ENCODE peak calls at places on chromosome 21, in ten cellular contexts. F is naive thymus-derived CD4-positive, alpha-beta T cell; S is lung; J is endothelial cell of umbilical vein; L is RWPE2; E is thyroid gland; U is endodermal cell; O is effector memory CD4-positive, alpha-beta T cell; C is Panc1; Z is transverse colon. A is an unnamed sample. For H3K9me3, H3K4me1 and H3K27me3, the result is how much of the 10 kb centered on the place peaks cover.

GRCh38 chr21:46667191-46667734 is 31.8 kb downstream of the PRMT2 start:
- DNase-seq in J (peak), O (no peak), S (no peak), L (no peak), U (peak), E (no peak), C (no peak), F (peak), Z (no peak), A (peak)

GRCh38 chr21:40425981-40426380 is 421.0 kb downstream of the DSCAM start:
- DNase-seq in C (no peak), S (no peak), O (no peak), F (no peak), E (no peak), Z (no peak), L (no peak), U (no peak), J (no peak), A (no peak)

GRCh38 chr21:34846601-34847112 is 177.9 kb downstream of the CLIC6 start:
- DNase-seq in U (peak), F (no peak), L (peak), Z (peak), J (no peak), O (no peak), C (no peak), S (peak), E (peak), A (peak)

GRCh38 chr21:37220433-37220980 is 46.6 kb downstream of the VPS26C start:
- DNase-seq in J (peak), U (no peak), C (peak), F (peak), E (no peak), L (no peak), Z (peak), O (peak), S (no peak), A (peak)

GRCh38 chr21:35376406-35377135 is 327.5 kb upstream of the RUNX1 start:
- DNase-seq in C (no peak), S (no peak), L (no peak), U (no peak), O (no peak), E (no peak), Z (no peak), J (peak), F (no peak), A (no peak)

GRCh38 chr21:31909153-31909771 is 36.4 kb downstream of the HUNK start:
- DNase-seq in U (peak), Z (no peak), S (no peak), L (no peak), O (no peak), E (no peak), J (no peak), F (no peak), C (no peak), A (no peak)

GRCh38 chr21:30391615-30392014 is 4.2 kb upstream of the KRTAP13-1 start:
- DNase-seq in Z (no peak), O (no peak), S (no peak), F (no peak), E (no peak), L (no peak), U (no peak), C (no peak), J (no peak), A (no peak)

GRCh38 chr21:41605178-41605933 is 97.4 kb upstream of the TMPRSS2 start:
- DNase-seq in Z (no peak), F (no peak), E (no peak), S (no peak), L (peak), C (no peak), U (peak), O (no peak), J (no peak), A (no peak)

GRCh38 chr21:25240974-25241373 is 366.3 kb downstream of the MRPL39 start:
- DNase-seq in O (no peak), S (no peak), C (no peak), F (no peak), J (no peak), L (no peak), Z (no peak), U (no peak), E (no peak), A (no peak)

GRCh38 chr21:31905444-31906400 is 32.9 kb downstream of the HUNK start:
- DNase-seq in E (no peak), C (no peak), O (no peak), L (no peak), J (no peak), S (no peak), U (no peak), Z (no peak), F (no peak), A (no peak)

GRCh38 chr21:16942703-16943102 is 570.1 kb upstream of the CXADR start:
- DNase-seq in J (peak), Z (no peak), O (no peak), C (no peak), U (peak), L (no peak), E (no peak), S (no peak), F (no peak), A (peak)

GRCh38 chr21:34912022-34912933 is 136.8 kb downstream of the RUNX1 start:
- DNase-seq in F (no peak), L (no peak), J (no peak), E (no peak), U (no peak), O (no peak), Z (no peak), S (no peak), C (no peak), A (peak)

GRCh38 chr21:40732243-40732642 is 114.7 kb downstream of the DSCAM start:
- DNase-seq in L (no peak), F (no peak), O (no peak), U (no peak), J (no peak), C (no peak), S (no peak), Z (no peak), E (no peak), A (peak)

DNA sequence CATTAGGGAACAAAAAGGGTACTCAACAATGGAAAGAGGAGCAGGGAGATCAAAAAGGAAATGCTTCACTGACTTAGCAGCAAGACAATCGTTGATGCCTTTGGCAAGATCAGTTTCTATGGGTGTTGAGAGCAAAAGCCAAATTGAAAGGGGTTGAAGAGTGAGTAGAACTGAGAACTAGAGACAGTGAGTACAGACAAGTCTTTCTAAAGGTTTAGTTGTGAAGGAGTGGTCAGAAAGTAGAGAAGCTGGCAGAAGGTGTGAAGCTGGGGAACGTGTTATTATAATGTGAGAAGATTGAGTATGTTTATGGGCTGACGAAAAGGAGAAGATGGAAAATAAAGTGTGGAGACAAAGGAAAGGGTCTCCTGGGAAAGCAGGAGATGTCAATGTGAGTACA is 221.2 kb upstream of the USP25 start:
- DNase-seq in F (no peak), S (no peak), U (no peak), J (no peak), Z (no peak), E (no peak), L (no peak), O (no peak), C (no peak), A (no peak)
- H3K9me3 ChIP-seq in F (under half), S (under half), U (under half), J (under half), Z (under half), E (under half), L (under half), O (under half), C (under half), A (under half)

GRCh38 chr21:45408811-45409261 is 3.9 kb downstream of the COL18A1 start:
- DNase-seq in C (no peak), J (no peak), E (no peak), L (peak), F (no peak), Z (no peak), O (no peak), U (peak), S (no peak), A (no peak)

GRCh38 chr21:45410151-45410864 is 5.3 kb downstream of the COL18A1 start:
- DNase-seq in F (no peak), U (peak), Z (no peak), O (no peak), L (peak), E (no peak), S (no peak), J (no peak), C (no peak), A (no peak)

GRCh38 chr21:45410865-45411809 is 6.2 kb downstream of the COL18A1 start:
- DNase-seq in U (peak), O (no peak), E (peak), C (no peak), Z (no peak), L (peak), F (no peak), S (no peak), J (no peak), A (no peak)

GRCh38 chr21:45408271-45408791 is 3.4 kb downstream of the COL18A1 start:
- DNase-seq in F (no peak), L (peak), S (no peak), C (no peak), E (no peak), Z (no peak), O (no peak), J (no peak), U (peak), A (no peak)

GRCh38 chr21:45409466-45410150 is 4.6 kb downstream of the COL18A1 start:
- DNase-seq in S (no peak), Z (no peak), O (no peak), J (no peak), F (no peak), E (peak), L (peak), C (no peak), U (peak), A (no peak)
- H3K4me1 ChIP-seq in S (under half), Z (under half), O (under half), J (under half), F (under half), E (half or more), L (under half), C (half or more), U (under half), A (under half)

GRCh38 chr21:42679319-42679981 is 26.0 kb downstream of the PDE9A start:
- DNase-seq in F (no peak), L (no peak), C (no peak), E (no peak), J (no peak), U (peak), S (no peak), O (no peak), Z (no peak), A (no peak)
- H3K27me3 ChIP-seq in F (under half), L (under half), C (under half), E (under half), J (under half), U (under half), S (under half), O (under half), Z (under half), A (half or more)

GRCh38 chr21:18902641-18903040 is 499.1 kb upstream of the TMPRSS15 start:
- DNase-seq in J (no peak), O (no peak), C (no peak), U (no peak), E (no peak), Z (no peak), F (no peak), S (no peak), L (no peak), A (no peak)

GRCh38 chr21:18914570-18914969 is 511.0 kb upstream of the TMPRSS15 start:
- DNase-seq in O (no peak), J (no peak), C (no peak), Z (no peak), F (no peak), U (no peak), S (no peak), E (no peak), L (no peak), A (no peak)

GRCh38 chr21:18913914-18914313 is 510.3 kb upstream of the TMPRSS15 start:
- DNase-seq in L (no peak), J (no peak), S (no peak), F (no peak), Z (no peak), U (peak), O (no peak), E (no peak), C (no peak), A (no peak)

DNA sequence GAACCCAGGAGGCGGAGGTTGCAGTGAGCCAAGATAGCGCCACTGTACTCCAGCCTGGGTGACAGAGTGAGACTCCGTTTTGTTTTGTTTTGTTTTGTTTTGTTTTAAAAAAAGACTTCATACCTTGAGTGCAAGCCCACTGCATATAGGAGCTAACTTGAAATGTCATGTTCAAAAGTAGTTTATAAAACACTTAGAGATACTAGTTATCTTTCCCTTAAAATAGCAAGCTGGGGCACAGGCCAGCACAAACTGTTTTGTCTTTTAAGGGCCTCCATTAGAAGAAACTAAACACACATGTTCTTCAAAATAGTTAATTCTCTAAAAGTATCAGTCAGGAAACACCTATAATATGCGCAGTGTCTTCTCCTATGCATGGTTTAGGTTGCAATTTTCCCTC is 505.1 kb upstream of the TMPRSS15 start:
- DNase-seq in J (no peak), F (no peak), C (no peak), L (no peak), Z (no peak), O (no peak), U (no peak), E (no peak), S (no peak), A (no peak)
- H3K9me3 ChIP-seq in J (under half), F (under half), C (under half), L (under half), Z (under half), O (under half), U (under half), E (under half), S (under half), A (under half)

GRCh38 chr21:38800924-38801744 is 4.6 kb upstream of the ETS2 start:
- DNase-seq in O (no peak), U (no peak), L (no peak), F (no peak), C (no peak), S (no peak), E (no peak), J (no peak), Z (no peak), A (no peak)
- H3K4me1 ChIP-seq in O (under half), U (under half), L (half or more), F (under half), C (half or more), S (under half), E (under half), J (under half), Z (under half), A (under half)

GRCh38 chr21:33069994-33070811 is at the start of gene OLIG1:
- DNase-seq in S (peak), C (no peak), E (no peak), L (no peak), U (peak), Z (no peak), O (no peak), F (peak), J (peak), A (peak)

GRCh38 chr21:33069645-33069993 is 322 bp upstream of the OLIG1 start:
- DNase-seq in S (no peak), J (no peak), Z (no peak), C (no peak), U (no peak), F (no peak), O (no peak), E (no peak), L (no peak), A (no peak)

GRCh38 chr21:33070921-33071877 is 1.3 kb downstream of the OLIG1 start:
- DNase-seq in C (no peak), F (no peak), L (no peak), J (no peak), E (no peak), O (no peak), U (peak), Z (no peak), S (no peak), A (no peak)

GRCh38 chr21:33067457-33067856 is 2.5 kb upstream of the OLIG1 start:
- DNase-seq in Z (no peak), L (no peak), U (no peak), E (no peak), C (no peak), O (no peak), S (no peak), F (no peak), J (no peak), A (no peak)

DNA sequence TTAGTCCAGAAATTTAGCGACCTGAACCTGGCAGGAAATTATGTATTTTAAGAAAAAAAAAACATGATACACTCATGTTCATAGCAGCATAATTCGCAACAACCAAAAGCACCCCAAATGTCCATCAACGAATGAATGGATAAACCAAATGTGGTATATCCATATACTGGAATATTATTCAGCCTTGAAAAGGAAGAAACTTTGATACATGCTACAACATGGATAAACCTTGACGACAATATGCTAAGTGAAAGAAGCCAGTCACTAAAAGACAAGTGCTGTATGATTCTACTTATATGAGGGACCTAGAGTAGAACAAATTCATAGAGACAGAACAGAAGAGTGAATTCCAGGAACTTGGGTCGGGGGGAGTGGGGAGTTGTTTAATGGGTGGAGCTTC is 698 bp upstream of the OLIG1 start:
- DNase-seq in Z (no peak), E (no peak), F (no peak), L (no peak), U (no peak), J (no peak), S (no peak), O (no peak), C (no peak), A (no peak)
- H3K27me3 ChIP-seq in Z (half or more), E (under half), F (under half), L (half or more), U (half or more), J (half or more), S (under half), O (under half), C (under half), A (half or more)

GRCh38 chr21:27555996-27556395 is 589.1 kb upstream of the ADAMTS5 start:
- DNase-seq in O (no peak), F (no peak), U (no peak), J (no peak), L (no peak), C (no peak), E (no peak), Z (no peak), S (no peak), A (no peak)
- H3K9me3 ChIP-seq in O (under half), F (under half), U (under half), J (under half), L (under half), C (under half), E (under half), Z (under half), S (under half), A (under half)